ENCODE peak calls at places on chromosomes 11 and 22, in five cellular contexts. One of them, this sample, is unnamed.

GRCh38 chr11:20608938-20609337 is 9.5 kb downstream of the SLC6A5 start:
- DNase-seq in COR-L47: no peak
- DNase-seq in stimulated activated CD4-positive, alpha-beta T cell treated with anti-CD3 and anti-CD28 coated beads, TNF-alpha, amount 100 ng/mL, for 48 hours: no peak
- DNase-seq in heart right ventricle: no peak
- DNase-seq in GM04504: no peak
- DNase-seq in this sample: no peak

GRCh38 chr11:124682443-124682842 is 8.7 kb downstream of the SPA17 start:
- DNase-seq in COR-L47: no peak
- DNase-seq in stimulated activated CD4-positive, alpha-beta T cell treated with anti-CD3 and anti-CD28 coated beads, TNF-alpha, amount 100 ng/mL, for 48 hours: no peak
- DNase-seq in heart right ventricle: no peak
- DNase-seq in GM04504: no peak
- DNase-seq in this sample: no peak

GRCh38 chr11:123111465-123111864 is 49.5 kb upstream of the HSPA8 start:
- DNase-seq in COR-L47: peak; percentile 56
- DNase-seq in stimulated activated CD4-positive, alpha-beta T cell treated with anti-CD3 and anti-CD28 coated beads, TNF-alpha, amount 100 ng/mL, for 48 hours: no peak
- DNase-seq in heart right ventricle: no peak
- DNase-seq in GM04504: no peak
- DNase-seq in this sample: peak; percentile 47

GRCh38 chr11:119693253-119693815 is 35.7 kb downstream of the NECTIN1 start:
- DNase-seq in COR-L47: no peak
- DNase-seq in stimulated activated CD4-positive, alpha-beta T cell treated with anti-CD3 and anti-CD28 coated beads, TNF-alpha, amount 100 ng/mL, for 48 hours: no peak
- DNase-seq in heart right ventricle: no peak
- DNase-seq in GM04504: no peak
- DNase-seq in this sample: no peak

GRCh38 chr11:133911169-133911568 is 45.6 kb downstream of the IGSF9B start:
- DNase-seq in COR-L47: no peak
- DNase-seq in stimulated activated CD4-positive, alpha-beta T cell treated with anti-CD3 and anti-CD28 coated beads, TNF-alpha, amount 100 ng/mL, for 48 hours: no peak
- DNase-seq in heart right ventricle: no peak
- DNase-seq in GM04504: no peak
- DNase-seq in this sample: no peak

GRCh38 chr11:71282581-71283351 is 30.4 kb upstream of the SHANK2 start:
- DNase-seq in COR-L47: no peak
- DNase-seq in stimulated activated CD4-positive, alpha-beta T cell treated with anti-CD3 and anti-CD28 coated beads, TNF-alpha, amount 100 ng/mL, for 48 hours: no peak
- DNase-seq in heart right ventricle: no peak
- DNase-seq in GM04504: no peak
- DNase-seq in this sample: peak; percentile 16

GRCh38 chr11:128318856-128319474 is 268.4 kb downstream of the ETS1 start:
- DNase-seq in COR-L47: no peak
- DNase-seq in stimulated activated CD4-positive, alpha-beta T cell treated with anti-CD3 and anti-CD28 coated beads, TNF-alpha, amount 100 ng/mL, for 48 hours: peak; percentile 55
- DNase-seq in heart right ventricle: no peak
- DNase-seq in GM04504: no peak
- DNase-seq in this sample: no peak

GRCh38 chr22:47918936-47919505 is 1156.6 kb downstream of the TBC1D22A start:
- DNase-seq in COR-L47: no peak
- DNase-seq in stimulated activated CD4-positive, alpha-beta T cell treated with anti-CD3 and anti-CD28 coated beads, TNF-alpha, amount 100 ng/mL, for 48 hours: no peak
- DNase-seq in heart right ventricle: no peak
- DNase-seq in GM04504: no peak
- DNase-seq in this sample: no peak

GRCh38 chr11:64894070-64894811 is 15.8 kb upstream of the EHD1 start:
- DNase-seq in COR-L47: peak; percentile 6
- DNase-seq in stimulated activated CD4-positive, alpha-beta T cell treated with anti-CD3 and anti-CD28 coated beads, TNF-alpha, amount 100 ng/mL, for 48 hours: peak; percentile 93
- DNase-seq in heart right ventricle: peak; percentile 88
- DNase-seq in GM04504: no peak
- DNase-seq in this sample: no peak

GRCh38 chr11:66956689-66957290 is 1.4 kb downstream of the PC start:
- DNase-seq in COR-L47: no peak
- DNase-seq in stimulated activated CD4-positive, alpha-beta T cell treated with anti-CD3 and anti-CD28 coated beads, TNF-alpha, amount 100 ng/mL, for 48 hours: no peak
- DNase-seq in heart right ventricle: no peak
- DNase-seq in GM04504: no peak
- DNase-seq in this sample: no peak

GRCh38 chr11:56994532-56994931 is 5.8 kb downstream of the OR5AK2 start:
- DNase-seq in COR-L47: no peak
- DNase-seq in stimulated activated CD4-positive, alpha-beta T cell treated with anti-CD3 and anti-CD28 coated beads, TNF-alpha, amount 100 ng/mL, for 48 hours: no peak
- DNase-seq in heart right ventricle: no peak
- DNase-seq in GM04504: no peak
- DNase-seq in this sample: no peak

GRCh38 chr11:134640971-134641968 is 229.2 kb upstream of the B3GAT1 start:
- DNase-seq in COR-L47: no peak
- DNase-seq in stimulated activated CD4-positive, alpha-beta T cell treated with anti-CD3 and anti-CD28 coated beads, TNF-alpha, amount 100 ng/mL, for 48 hours: no peak
- DNase-seq in heart right ventricle: no peak
- DNase-seq in GM04504: no peak
- DNase-seq in this sample: no peak

GRCh38 chr22:29663230-29663826 is 56.5 kb upstream of the CABP7 start:
- DNase-seq in COR-L47: no peak
- DNase-seq in stimulated activated CD4-positive, alpha-beta T cell treated with anti-CD3 and anti-CD28 coated beads, TNF-alpha, amount 100 ng/mL, for 48 hours: no peak
- DNase-seq in heart right ventricle: no peak
- DNase-seq in GM04504: no peak
- DNase-seq in this sample: no peak

GRCh38 chr11:32893091-32893946 is 708 bp downstream of the QSER1 start:
- DNase-seq in COR-L47: peak; percentile 45
- DNase-seq in stimulated activated CD4-positive, alpha-beta T cell treated with anti-CD3 and anti-CD28 coated beads, TNF-alpha, amount 100 ng/mL, for 48 hours: peak; percentile 30
- DNase-seq in heart right ventricle: peak; percentile 40
- DNase-seq in GM04504: no peak
- DNase-seq in this sample: no peak

GRCh38 chr11:102530558-102530957 is at the start of gene MMP7:
- DNase-seq in COR-L47: no peak
- DNase-seq in stimulated activated CD4-positive, alpha-beta T cell treated with anti-CD3 and anti-CD28 coated beads, TNF-alpha, amount 100 ng/mL, for 48 hours: no peak
- DNase-seq in heart right ventricle: no peak
- DNase-seq in GM04504: peak; percentile 16
- DNase-seq in this sample: no peak

GRCh38 chr11:101862410-101863233 is 52.2 kb upstream of the CEP126 start:
- DNase-seq in COR-L47: peak; percentile 39
- DNase-seq in stimulated activated CD4-positive, alpha-beta T cell treated with anti-CD3 and anti-CD28 coated beads, TNF-alpha, amount 100 ng/mL, for 48 hours: no peak
- DNase-seq in heart right ventricle: no peak
- DNase-seq in GM04504: no peak
- DNase-seq in this sample: peak; percentile 67

GRCh38 chr11:101867951-101868350 is 46.9 kb upstream of the CEP126 start:
- DNase-seq in COR-L47: no peak
- DNase-seq in stimulated activated CD4-positive, alpha-beta T cell treated with anti-CD3 and anti-CD28 coated beads, TNF-alpha, amount 100 ng/mL, for 48 hours: no peak
- DNase-seq in heart right ventricle: no peak
- DNase-seq in GM04504: no peak
- DNase-seq in this sample: no peak

GRCh38 chr11:61645179-61645868 is 34.9 kb upstream of the DAGLA start:
- DNase-seq in COR-L47: no peak
- DNase-seq in stimulated activated CD4-positive, alpha-beta T cell treated with anti-CD3 and anti-CD28 coated beads, TNF-alpha, amount 100 ng/mL, for 48 hours: no peak
- DNase-seq in heart right ventricle: no peak
- DNase-seq in GM04504: no peak
- DNase-seq in this sample: no peak

GRCh38 chr22:44595841-44596341 is 97.9 kb upstream of the RTL6 start:
- DNase-seq in COR-L47: peak; percentile 61
- DNase-seq in stimulated activated CD4-positive, alpha-beta T cell treated with anti-CD3 and anti-CD28 coated beads, TNF-alpha, amount 100 ng/mL, for 48 hours: no peak
- DNase-seq in heart right ventricle: no peak
- DNase-seq in GM04504: no peak
- DNase-seq in this sample: no peak

GRCh38 chr22:19998991-19999820 is 17.4 kb downstream of the ARVCF start:
- DNase-seq in COR-L47: no peak
- DNase-seq in stimulated activated CD4-positive, alpha-beta T cell treated with anti-CD3 and anti-CD28 coated beads, TNF-alpha, amount 100 ng/mL, for 48 hours: no peak
- DNase-seq in heart right ventricle: no peak
- DNase-seq in GM04504: no peak
- DNase-seq in this sample: no peak

GRCh38 chr22:28019881-28020861 is 101.1 kb upstream of the PITPNB start:
- DNase-seq in COR-L47: peak; percentile 46
- DNase-seq in stimulated activated CD4-positive, alpha-beta T cell treated with anti-CD3 and anti-CD28 coated beads, TNF-alpha, amount 100 ng/mL, for 48 hours: peak; percentile 42
- DNase-seq in heart right ventricle: peak; percentile 74
- DNase-seq in GM04504: peak; percentile 50
- DNase-seq in this sample: peak; percentile 21

GRCh38 chr11:59267738-59268475 is 55.2 kb upstream of the MPEG1 start:
- DNase-seq in COR-L47: no peak
- DNase-seq in stimulated activated CD4-positive, alpha-beta T cell treated with anti-CD3 and anti-CD28 coated beads, TNF-alpha, amount 100 ng/mL, for 48 hours: no peak
- DNase-seq in heart right ventricle: no peak
- DNase-seq in GM04504: no peak
- DNase-seq in this sample: no peak

GRCh38 chr22:40128989-40129388 is 48.7 kb upstream of the TNRC6B start:
- DNase-seq in COR-L47: no peak
- DNase-seq in stimulated activated CD4-positive, alpha-beta T cell treated with anti-CD3 and anti-CD28 coated beads, TNF-alpha, amount 100 ng/mL, for 48 hours: no peak
- DNase-seq in heart right ventricle: peak; percentile 30
- DNase-seq in GM04504: no peak
- DNase-seq in this sample: no peak

GRCh38 chr11:44766972-44767278 is 40.2 kb downstream of the TSPAN18 start:
- DNase-seq in COR-L47: no peak
- DNase-seq in stimulated activated CD4-positive, alpha-beta T cell treated with anti-CD3 and anti-CD28 coated beads, TNF-alpha, amount 100 ng/mL, for 48 hours: no peak
- DNase-seq in heart right ventricle: peak; percentile 67
- DNase-seq in GM04504: no peak
- DNase-seq in this sample: no peak